ENCODE peak calls at places on chromosome 11, in six cellular contexts. One of them, this sample, is unnamed.

GRCh38 chr11:952406-953385 is 27.0 kb downstream of the AP2A2 start:
- DNase-seq in CD4-positive, alpha-beta memory T cell: no peak
- DNase-seq in neuronal stem cell: no peak
- DNase-seq in upper lobe of right lung: no peak
- DNase-seq in Karpas-422: no peak
- DNase-seq in ovary: no peak
- DNase-seq in this sample: no peak

GRCh38 chr11:96748639-96749370 is 359.0 kb downstream of the JRKL start:
- DNase-seq in neuronal stem cell: no peak
- DNase-seq in CD4-positive, alpha-beta memory T cell: no peak
- DNase-seq in ovary: no peak
- DNase-seq in Karpas-422: no peak
- DNase-seq in upper lobe of right lung: no peak
- DNase-seq in this sample: no peak

GRCh38 chr11:112161012-112161411 is 2.9 kb downstream of the IL18 start:
- DNase-seq in upper lobe of right lung: no peak
- DNase-seq in ovary: no peak
- DNase-seq in neuronal stem cell: no peak
- DNase-seq in CD4-positive, alpha-beta memory T cell: no peak
- DNase-seq in Karpas-422: no peak
- DNase-seq in this sample: no peak

GRCh38 chr11:2375341-2375853 is 1.7 kb upstream of the CD81 start:
- DNase-seq in ovary: no peak
- DNase-seq in upper lobe of right lung: peak; percentile 68
- DNase-seq in neuronal stem cell: no peak
- DNase-seq in CD4-positive, alpha-beta memory T cell: no peak
- DNase-seq in Karpas-422: no peak
- DNase-seq in this sample: no peak

GRCh38 chr11:22192289-22192641 is 620 bp upstream of the ANO5 start:
- DNase-seq in upper lobe of right lung: no peak
- DNase-seq in ovary: no peak
- DNase-seq in Karpas-422: no peak
- DNase-seq in neuronal stem cell: no peak
- DNase-seq in CD4-positive, alpha-beta memory T cell: no peak
- DNase-seq in this sample: no peak

GRCh38 chr11:125105921-125106320 is 5.5 kb downstream of the TMEM218 start:
- DNase-seq in CD4-positive, alpha-beta memory T cell: no peak
- DNase-seq in neuronal stem cell: no peak
- DNase-seq in Karpas-422: no peak
- DNase-seq in ovary: no peak
- DNase-seq in upper lobe of right lung: no peak
- DNase-seq in this sample: no peak

GRCh38 chr11:118607401-118608267 is at the start of gene PHLDB1:
- DNase-seq in CD4-positive, alpha-beta memory T cell: peak; percentile 46
- DNase-seq in neuronal stem cell: no peak
- DNase-seq in ovary: peak; percentile 87
- DNase-seq in Karpas-422: no peak
- DNase-seq in upper lobe of right lung: peak; percentile 81
- DNase-seq in this sample: peak; percentile 77

GRCh38 chr11:11056316-11056715 is 198.5 kb upstream of the ZBED5 start:
- DNase-seq in CD4-positive, alpha-beta memory T cell: no peak
- DNase-seq in ovary: no peak
- DNase-seq in neuronal stem cell: no peak
- DNase-seq in upper lobe of right lung: no peak
- DNase-seq in Karpas-422: no peak
- DNase-seq in this sample: no peak

GRCh38 chr11:120160436-120160835 is 22.5 kb upstream of the TRIM29 start:
- DNase-seq in neuronal stem cell: no peak
- DNase-seq in ovary: no peak
- DNase-seq in upper lobe of right lung: no peak
- DNase-seq in Karpas-422: no peak
- DNase-seq in CD4-positive, alpha-beta memory T cell: no peak
- DNase-seq in this sample: no peak

GRCh38 chr11:20102393-20102792 is 57.9 kb downstream of the DBX1 start:
- DNase-seq in neuronal stem cell: no peak
- DNase-seq in upper lobe of right lung: no peak
- DNase-seq in ovary: no peak
- DNase-seq in Karpas-422: no peak
- DNase-seq in CD4-positive, alpha-beta memory T cell: no peak
- DNase-seq in this sample: no peak

GRCh38 chr11:69653406-69653960 is 12.5 kb downstream of the CCND1 start:
- DNase-seq in Karpas-422: no peak
- DNase-seq in CD4-positive, alpha-beta memory T cell: no peak
- DNase-seq in ovary: no peak
- DNase-seq in upper lobe of right lung: peak; percentile 40
- DNase-seq in neuronal stem cell: no peak
- DNase-seq in this sample: no peak

GRCh38 chr11:120168960-120169681 is 31.2 kb upstream of the TRIM29 start:
- DNase-seq in ovary: peak; percentile 87
- DNase-seq in CD4-positive, alpha-beta memory T cell: peak; percentile 38
- DNase-seq in upper lobe of right lung: peak; percentile 83
- DNase-seq in Karpas-422: no peak
- DNase-seq in neuronal stem cell: peak; percentile 81
- DNase-seq in this sample: no peak

GRCh38 chr11:119359365-119360229 is 13.1 kb upstream of the MFRP start:
- DNase-seq in upper lobe of right lung: no peak
- DNase-seq in ovary: no peak
- DNase-seq in neuronal stem cell: no peak
- DNase-seq in Karpas-422: peak; percentile 58
- DNase-seq in CD4-positive, alpha-beta memory T cell: no peak
- DNase-seq in this sample: no peak

GRCh38 chr11:44604171-44604581 is 38.7 kb downstream of the CD82 start:
- DNase-seq in Karpas-422: peak; percentile 70
- DNase-seq in neuronal stem cell: no peak
- DNase-seq in upper lobe of right lung: no peak
- DNase-seq in ovary: no peak
- DNase-seq in CD4-positive, alpha-beta memory T cell: no peak
- DNase-seq in this sample: no peak

GRCh38 chr11:44605068-44605708 is 39.7 kb downstream of the CD82 start:
- DNase-seq in ovary: no peak
- DNase-seq in Karpas-422: no peak
- DNase-seq in upper lobe of right lung: no peak
- DNase-seq in neuronal stem cell: no peak
- DNase-seq in CD4-positive, alpha-beta memory T cell: no peak
- DNase-seq in this sample: no peak

GRCh38 chr11:44600739-44601416 is 35.4 kb downstream of the CD82 start:
- DNase-seq in ovary: no peak
- DNase-seq in CD4-positive, alpha-beta memory T cell: no peak
- DNase-seq in Karpas-422: peak; percentile 95
- DNase-seq in neuronal stem cell: no peak
- DNase-seq in upper lobe of right lung: no peak
- DNase-seq in this sample: no peak

GRCh38 chr11:44601471-44602370 is 36.3 kb downstream of the CD82 start:
- DNase-seq in Karpas-422: peak; percentile 82
- DNase-seq in CD4-positive, alpha-beta memory T cell: no peak
- DNase-seq in neuronal stem cell: no peak
- DNase-seq in upper lobe of right lung: no peak
- DNase-seq in ovary: no peak
- DNase-seq in this sample: no peak

DNA sequence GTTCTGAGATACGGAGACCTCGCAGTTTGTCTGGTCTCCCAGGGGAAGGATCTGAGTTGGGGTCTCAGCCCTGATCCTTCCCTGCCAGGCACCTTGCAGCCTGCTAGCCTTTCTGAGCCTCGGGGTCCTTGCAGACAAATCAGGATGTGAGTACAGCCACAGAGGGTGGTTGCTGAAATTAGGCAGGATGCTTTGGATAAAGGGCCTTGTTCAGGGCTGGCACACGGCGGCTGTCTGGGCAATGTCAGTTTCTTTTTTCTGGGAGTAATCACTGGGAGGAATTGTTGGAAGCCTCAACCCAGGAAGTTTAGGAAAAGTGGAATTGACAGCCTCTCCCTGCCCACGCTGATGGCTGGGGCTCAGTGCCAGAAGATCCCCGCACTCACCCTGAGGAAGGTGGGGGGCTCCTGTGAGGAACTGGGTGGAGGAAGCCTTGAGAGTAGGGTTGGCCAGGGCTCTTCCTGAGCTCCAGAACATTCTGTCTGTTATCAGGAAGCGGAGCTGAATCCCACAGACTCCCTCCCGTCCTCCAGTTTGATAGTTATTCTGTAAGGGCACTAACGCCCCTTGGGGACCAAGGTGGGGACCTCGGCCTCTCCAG is 37.4 kb downstream of the CD82 start:
- DNase-seq in Karpas-422: no peak
- DNase-seq in upper lobe of right lung: no peak
- DNase-seq in ovary: no peak
- DNase-seq in CD4-positive, alpha-beta memory T cell: no peak
- DNase-seq in neuronal stem cell: no peak
- DNase-seq in this sample: no peak
- H3K4me1 ChIP-seq in Karpas-422: peaks cover 96% of the 10 kb centered on the region
- H3K4me1 ChIP-seq in upper lobe of right lung: peaks cover 39% of the 10 kb centered on the region
- H3K4me1 ChIP-seq in ovary: peaks cover 33% of the 10 kb centered on the region
- H3K4me1 ChIP-seq in CD4-positive, alpha-beta memory T cell: peaks cover 54% of the 10 kb centered on the region
- H3K4me1 ChIP-seq in neuronal stem cell: peaks cover 6% of the 10 kb centered on the region
- H3K4me1 ChIP-seq in this sample: no peaks in the 10 kb centered on the region

DNA sequence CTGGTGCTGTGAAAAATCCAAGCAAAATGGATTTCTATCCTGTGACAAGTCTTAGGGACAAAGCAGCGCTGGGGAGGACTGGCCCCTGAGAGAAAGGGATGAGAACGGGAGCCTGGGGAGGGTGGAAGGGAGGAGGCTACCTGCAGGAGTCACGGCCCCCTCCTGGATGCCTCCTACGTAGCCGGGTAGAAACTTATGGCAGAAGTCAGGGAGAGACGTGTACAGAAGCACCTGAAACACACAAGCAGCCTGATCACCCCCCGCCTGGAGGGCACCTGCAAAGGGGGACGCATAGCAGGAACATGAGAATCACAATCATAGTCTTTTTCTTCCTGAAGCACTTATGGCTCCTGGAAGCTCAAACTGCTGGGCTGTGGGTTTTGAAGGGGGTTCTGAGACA is 6.1 kb downstream of the DHCR7 start:
- DNase-seq in neuronal stem cell: no peak
- DNase-seq in CD4-positive, alpha-beta memory T cell: no peak
- DNase-seq in Karpas-422: no peak
- DNase-seq in ovary: no peak
- DNase-seq in upper lobe of right lung: no peak
- DNase-seq in this sample: no peak
- H3K27ac ChIP-seq in neuronal stem cell: no peak overlapping the region
- H3K27ac ChIP-seq in CD4-positive, alpha-beta memory T cell: no peak overlapping the region
- H3K27ac ChIP-seq in Karpas-422: no peak overlapping the region
- H3K27ac ChIP-seq in ovary: no peak overlapping the region
- H3K27ac ChIP-seq in upper lobe of right lung: no peak overlapping the region
- H3K27ac ChIP-seq in this sample: no peak overlapping the region

DNA sequence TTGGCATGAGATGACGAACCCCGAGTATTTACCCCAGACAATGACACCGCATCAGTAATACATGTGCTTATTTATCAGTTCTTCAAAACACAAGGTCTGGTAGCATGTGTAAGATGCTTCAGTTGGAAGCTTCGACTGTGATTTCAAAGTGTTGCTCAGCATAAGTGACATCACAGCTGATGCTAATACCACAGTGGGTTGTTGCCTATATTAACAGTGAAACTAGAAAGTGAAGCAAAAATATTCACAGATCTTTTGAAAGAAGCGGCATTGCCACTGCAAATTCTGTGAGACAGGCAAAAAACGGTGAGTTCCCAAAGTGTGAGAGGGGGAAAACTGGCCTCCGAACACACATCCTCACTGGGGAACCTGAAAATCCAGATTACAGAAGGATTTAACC is 18.4 kb upstream of the TTC12 start:
- DNase-seq in CD4-positive, alpha-beta memory T cell: no peak
- DNase-seq in Karpas-422: no peak
- DNase-seq in neuronal stem cell: no peak
- DNase-seq in upper lobe of right lung: no peak
- DNase-seq in ovary: no peak
- DNase-seq in this sample: no peak
- H3K4me3 ChIP-seq in CD4-positive, alpha-beta memory T cell: no peak overlapping the region
- H3K4me3 ChIP-seq in Karpas-422: no peak overlapping the region
- H3K4me3 ChIP-seq in neuronal stem cell: no peak overlapping the region
- H3K4me3 ChIP-seq in upper lobe of right lung: no peak overlapping the region
- H3K4me3 ChIP-seq in ovary: no peak overlapping the region
- H3K4me3 ChIP-seq in this sample: no peak overlapping the region

GRCh38 chr11:123545726-123546125 is 108.7 kb downstream of the SCN3B start:
- DNase-seq in neuronal stem cell: no peak
- DNase-seq in Karpas-422: no peak
- DNase-seq in CD4-positive, alpha-beta memory T cell: no peak
- DNase-seq in ovary: no peak
- DNase-seq in upper lobe of right lung: no peak
- DNase-seq in this sample: no peak
- H3K4me1 ChIP-seq in neuronal stem cell: no peaks in the 10 kb centered on the region
- H3K4me1 ChIP-seq in Karpas-422: peaks cover 92% of the 10 kb centered on the region
- H3K4me1 ChIP-seq in CD4-positive, alpha-beta memory T cell: no peaks in the 10 kb centered on the region
- H3K4me1 ChIP-seq in ovary: peaks cover 5% of the 10 kb centered on the region
- H3K4me1 ChIP-seq in upper lobe of right lung: no peaks in the 10 kb centered on the region
- H3K4me1 ChIP-seq in this sample: no peaks in the 10 kb centered on the region

This sample was measured in uterus.